ENCODE peak calls at places on chromosomes 16 and 17, in eight cellular contexts. K, R, C, S, H, I, A and J are unnamed samples.
A peak's percentile ranks its signal among the peaks of the same experiment; 100 is the strongest.

GRCh38 chr17:27553019-27553511 is 77.9 kb upstream of the LGALS9 start:
- DNase-seq in R (no peak), A (no peak), H (no peak), S (no peak), I (no peak), C (no peak), K (no peak), J (peak; percentile 76)

GRCh38 chr17:82859431-82860403 is 19.9 kb upstream of the ZNF750 start:
- DNase-seq in K (peak; percentile 51), H (peak; percentile 40), S (no peak), C (no peak), I (peak; percentile 39), A (no peak), R (no peak), J (peak; percentile 41)

GRCh38 chr16:81586421-81586820 is 141.8 kb downstream of the CMIP start:
- DNase-seq in A (no peak), S (no peak), I (no peak), H (no peak), R (no peak), K (no peak), C (no peak), J (no peak)

GRCh38 chr16:19717781-19718623 is at the start of the genes IQCK and KNOP1:
- DNase-seq in R (peak; percentile 93), H (peak; percentile 92), K (peak; percentile 86), I (peak; percentile 85), S (no peak), A (peak; percentile 96), C (peak; percentile 73), J (no peak)

GRCh38 chr16:912684-913613 is 57.8 kb downstream of the LMF1 start:
- DNase-seq in S (no peak), I (no peak), A (no peak), K (no peak), C (no peak), R (no peak), H (no peak), J (no peak)

GRCh38 chr17:17063546-17064122 is 21.4 kb downstream of the MPRIP start:
- DNase-seq in H (no peak), S (no peak), C (no peak), A (no peak), I (peak; percentile 44), R (peak; percentile 62), K (peak; percentile 29), J (no peak)

GRCh38 chr16:24062270-24062817 is 193.8 kb upstream of the CACNG3 start:
- DNase-seq in S (no peak), R (no peak), A (no peak), K (no peak), I (no peak), H (no peak), C (no peak), J (no peak)

GRCh38 chr17:8959312-8959918 is 6.1 kb downstream of the PIK3R5 start:
- DNase-seq in K (no peak), I (no peak), H (no peak), C (no peak), R (no peak), S (no peak), A (no peak), J (no peak)

GRCh38 chr17:54744750-54745149 is 155.9 kb upstream of the TOM1L1 start:
- DNase-seq in C (no peak), H (no peak), R (no peak), A (no peak), S (no peak), K (no peak), I (no peak), J (no peak)

GRCh38 chr17:48759288-48759687 is 30.7 kb upstream of the HOXB13 start:
- DNase-seq in S (no peak), C (no peak), R (no peak), H (no peak), K (no peak), I (no peak), A (no peak), J (no peak)

GRCh38 chr17:75784473-75785015 is at the start of gene UNK:
- DNase-seq in R (peak; percentile 98), S (peak; percentile 96), K (peak; percentile 100), H (peak; percentile 100), I (peak; percentile 100), C (peak; percentile 99), A (peak; percentile 99), J (peak; percentile 96)

GRCh38 chr17:18953231-18953728 is 1.3 kb downstream of the SLC5A10 start:
- DNase-seq in C (no peak), H (no peak), R (no peak), S (no peak), I (no peak), K (no peak), A (no peak), J (no peak)

GRCh38 chr17:20925091-20925490 is 117.7 kb downstream of the USP22 start:
- DNase-seq in H (no peak), R (no peak), S (no peak), A (no peak), I (no peak), K (peak; percentile 55), C (no peak), J (no peak)

GRCh38 chr16:28915181-28915580 is 9.9 kb downstream of the RABEP2 start:
- DNase-seq in R (no peak), I (peak; percentile 72), H (no peak), A (no peak), K (peak; percentile 58), S (peak; percentile 17), C (no peak), J (no peak)

GRCh38 chr16:89137666-89138512 is 33.7 kb upstream of the CDH15 start:
- DNase-seq in K (no peak), A (no peak), S (no peak), I (no peak), R (no peak), C (no peak), H (no peak), J (no peak)

GRCh38 chr17:48543854-48544355 is 1.0 kb downstream of the HOXB2 start:
- DNase-seq in I (no peak), K (no peak), A (no peak), H (no peak), C (no peak), S (no peak), R (no peak), J (no peak)

GRCh38 chr16:10576390-10577304 is 3.8 kb downstream of the EMP2 start:
- DNase-seq in S (no peak), R (peak; percentile 35), A (no peak), I (no peak), C (no peak), H (no peak), K (no peak), J (no peak)

DNA sequence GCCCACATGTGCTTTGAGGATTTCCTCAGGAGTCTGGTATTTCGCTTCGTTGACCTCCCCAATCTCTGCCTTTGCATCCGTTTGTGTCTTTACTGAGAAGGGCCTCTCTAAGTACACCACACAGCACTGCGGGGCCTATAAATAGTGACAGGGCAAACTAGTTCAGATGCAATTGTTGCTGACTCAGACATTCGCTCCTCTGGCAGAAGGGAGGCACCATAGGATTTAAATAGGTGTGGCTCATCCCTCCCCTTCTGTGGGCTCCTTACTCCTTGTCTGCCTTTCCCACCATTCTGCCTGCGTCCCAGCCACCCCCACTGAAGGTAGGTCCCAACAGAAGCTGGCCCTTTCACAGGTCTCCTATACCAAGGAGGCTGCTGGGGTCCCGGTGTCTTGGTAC is 192.3 kb downstream of the SHISA9 start:
- DNase-seq in K (no peak), S (no peak), R (no peak), A (no peak), I (peak; percentile 3), C (no peak), H (no peak), J (no peak)
- TF ChIP-seq CTCF in K (no peak), S (no peak), R (no peak), A (no peak), I (no peak), C (no peak), H (no peak), J (no peak)

GRCh38 chr17:79705674-79706073 is 25.1 kb upstream of the ENPP7 start:
- DNase-seq in I (no peak), H (no peak), A (no peak), S (no peak), K (no peak), C (no peak), R (no peak), J (no peak)
- TF ChIP-seq CTCF in I (no peak), H (no peak), A (no peak), S (no peak), K (no peak), C (no peak), R (no peak), J (no peak)

GRCh38 chr16:85917012-85917411 is 18.1 kb downstream of the IRF8 start:
- DNase-seq in A (no peak), R (no peak), I (no peak), K (no peak), S (no peak), C (no peak), H (no peak), J (no peak)
- TF ChIP-seq CTCF in A (peak; percentile 25), R (no peak), I (peak; percentile 18), K (peak; percentile 5), S (no peak), C (no peak), H (peak; percentile 81), J (peak; percentile 59)

GRCh38 chr17:50945779-50946222 is 79.6 kb upstream of the TOB1 start:
- DNase-seq in S (no peak), I (no peak), A (no peak), C (no peak), H (no peak), K (no peak), R (no peak), J (no peak)

GRCh38 chr17:50943575-50943933 is 77.4 kb upstream of the TOB1 start:
- DNase-seq in I (no peak), S (no peak), H (no peak), R (no peak), A (peak; percentile 78), K (no peak), C (no peak), J (no peak)

GRCh38 chr17:50946223-50946890 is 80.2 kb upstream of the TOB1 start:
- DNase-seq in I (no peak), H (no peak), R (no peak), K (no peak), S (no peak), A (no peak), C (no peak), J (no peak)

GRCh38 chr17:50944902-50945720 is 79.0 kb upstream of the TOB1 start:
- DNase-seq in H (no peak), C (no peak), K (no peak), R (no peak), I (no peak), S (no peak), A (no peak), J (no peak)

DNA sequence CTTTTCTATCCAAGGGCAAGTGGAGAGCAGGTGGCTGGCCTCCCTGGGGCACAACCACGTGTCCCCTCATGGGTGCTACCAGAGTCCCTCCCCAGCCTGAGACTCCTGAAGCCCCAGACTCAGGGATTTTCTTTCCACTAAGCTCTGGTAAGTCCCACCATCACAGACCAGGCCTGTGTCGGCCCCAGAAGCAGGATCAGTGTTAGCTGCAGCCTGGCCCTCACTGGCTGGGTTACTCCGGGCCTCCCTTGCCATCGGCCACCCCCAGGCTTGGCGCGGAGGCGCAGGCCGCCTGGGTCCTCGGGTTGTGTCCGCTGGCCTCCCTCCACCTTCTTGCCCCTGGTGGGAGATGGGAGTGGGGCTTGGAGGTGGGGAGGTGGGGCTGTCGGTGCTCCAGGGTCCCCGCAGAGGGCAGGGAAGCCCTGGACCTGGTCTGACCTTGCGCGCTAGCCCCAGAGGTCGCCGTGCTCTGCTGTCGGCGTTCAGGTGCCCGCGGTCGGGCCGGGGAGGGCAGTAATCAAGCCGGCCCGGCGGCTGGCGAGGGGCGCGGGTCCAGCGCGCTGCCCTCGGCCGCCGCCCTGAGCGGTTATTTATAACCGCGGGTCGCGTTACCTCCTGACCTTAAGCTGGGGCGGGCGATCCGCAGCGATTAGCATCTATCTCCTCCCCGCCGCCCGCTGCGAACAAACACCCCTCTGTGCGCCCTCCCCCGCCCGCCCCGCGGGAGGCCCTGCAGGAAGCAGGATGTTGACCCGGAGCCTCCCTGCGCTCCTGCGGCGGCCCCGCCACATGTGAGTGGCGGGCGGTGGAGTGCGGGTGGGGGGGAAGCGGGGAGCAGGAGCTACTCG is 78.1 kb upstream of the TOB1 start:
- DNase-seq in R (peak; percentile 90), K (peak; percentile 32), C (no peak), A (peak; percentile 92), S (no peak), H (peak; percentile 41), I (peak; percentile 53), J (no peak)
- TF ChIP-seq CTCF in R (no peak), K (no peak), C (no peak), A (no peak), S (no peak), H (no peak), I (no peak), J (no peak)